ENCODE peak calls at places on chromosomes 4 and X, in six cellular contexts. One of them, this sample, is unnamed.

GRCh38 chr4:124433500-124433899 is 279.0 kb downstream of the ANKRD50 start:
- DNase-seq in neural crest cell: no peak
- DNase-seq in HEK293T: no peak
- DNase-seq in activated effector memory CD4-positive, alpha-beta T cell treated with Interleukin-2 at 50 U/mL for 16 hours: no peak
- DNase-seq in AG08396: no peak
- DNase-seq in fibroblast of mammary gland: peak
- DNase-seq in this sample: no peak

GRCh38 chr4:137967480-137968190 is 274.5 kb downstream of the SLC7A11 start:
- DNase-seq in neural crest cell: no peak
- DNase-seq in HEK293T: no peak
- DNase-seq in activated effector memory CD4-positive, alpha-beta T cell treated with Interleukin-2 at 50 U/mL for 16 hours: no peak
- DNase-seq in AG08396: no peak
- DNase-seq in fibroblast of mammary gland: peak
- DNase-seq in this sample: no peak

GRCh38 chrX:40189018-40189417 is 91.3 kb upstream of the BCOR start:
- DNase-seq in neural crest cell: no peak
- DNase-seq in HEK293T: no peak
- DNase-seq in activated effector memory CD4-positive, alpha-beta T cell treated with Interleukin-2 at 50 U/mL for 16 hours: no peak
- DNase-seq in AG08396: no peak
- DNase-seq in fibroblast of mammary gland: no peak
- DNase-seq in this sample: no peak

GRCh38 chr4:52752921-52753320 is 1.7 kb upstream of the ERVMER34-1 start:
- DNase-seq in neural crest cell: no peak
- DNase-seq in HEK293T: no peak
- DNase-seq in activated effector memory CD4-positive, alpha-beta T cell treated with Interleukin-2 at 50 U/mL for 16 hours: no peak
- DNase-seq in AG08396: peak
- DNase-seq in fibroblast of mammary gland: no peak
- DNase-seq in this sample: no peak

GRCh38 chrX:151402719-151403390 is 5.8 kb downstream of the VMA21 start:
- DNase-seq in neural crest cell: no peak
- DNase-seq in HEK293T: no peak
- DNase-seq in activated effector memory CD4-positive, alpha-beta T cell treated with Interleukin-2 at 50 U/mL for 16 hours: no peak
- DNase-seq in AG08396: no peak
- DNase-seq in fibroblast of mammary gland: no peak
- DNase-seq in this sample: no peak

GRCh38 chr4:4763815-4764202 is 95.7 kb upstream of the MSX1 start:
- DNase-seq in neural crest cell: no peak
- DNase-seq in HEK293T: no peak
- DNase-seq in activated effector memory CD4-positive, alpha-beta T cell treated with Interleukin-2 at 50 U/mL for 16 hours: no peak
- DNase-seq in AG08396: no peak
- DNase-seq in fibroblast of mammary gland: peak
- DNase-seq in this sample: no peak

GRCh38 chr4:3762753-3763511 is 3.3 kb upstream of the ADRA2C start:
- DNase-seq in neural crest cell: no peak
- DNase-seq in HEK293T: no peak
- DNase-seq in activated effector memory CD4-positive, alpha-beta T cell treated with Interleukin-2 at 50 U/mL for 16 hours: no peak
- DNase-seq in AG08396: no peak
- DNase-seq in fibroblast of mammary gland: no peak
- DNase-seq in this sample: no peak

GRCh38 chrX:78725257-78725656 is 22.3 kb upstream of the LPAR4 start:
- DNase-seq in neural crest cell: no peak
- DNase-seq in HEK293T: no peak
- DNase-seq in activated effector memory CD4-positive, alpha-beta T cell treated with Interleukin-2 at 50 U/mL for 16 hours: no peak
- DNase-seq in AG08396: no peak
- DNase-seq in fibroblast of mammary gland: no peak
- DNase-seq in this sample: no peak

GRCh38 chr4:112266823-112267222 is 18.9 kb downstream of the TIFA start:
- DNase-seq in neural crest cell: no peak
- DNase-seq in HEK293T: no peak
- DNase-seq in activated effector memory CD4-positive, alpha-beta T cell treated with Interleukin-2 at 50 U/mL for 16 hours: no peak
- DNase-seq in AG08396: no peak
- DNase-seq in fibroblast of mammary gland: peak
- DNase-seq in this sample: no peak

GRCh38 chr4:23022032-23022431 is 329.3 kb downstream of the GBA3 start:
- DNase-seq in neural crest cell: no peak
- DNase-seq in HEK293T: no peak
- DNase-seq in activated effector memory CD4-positive, alpha-beta T cell treated with Interleukin-2 at 50 U/mL for 16 hours: no peak
- DNase-seq in AG08396: peak
- DNase-seq in fibroblast of mammary gland: peak
- DNase-seq in this sample: no peak

GRCh38 chr4:132328761-132329160 is 820.3 kb upstream of the PCDH10 start:
- DNase-seq in neural crest cell: no peak
- DNase-seq in HEK293T: no peak
- DNase-seq in activated effector memory CD4-positive, alpha-beta T cell treated with Interleukin-2 at 50 U/mL for 16 hours: no peak
- DNase-seq in AG08396: no peak
- DNase-seq in fibroblast of mammary gland: no peak
- DNase-seq in this sample: no peak

GRCh38 chrX:130170752-130171445 is 863 bp upstream of the RAB33A start:
- DNase-seq in neural crest cell: peak
- DNase-seq in HEK293T: no peak
- DNase-seq in activated effector memory CD4-positive, alpha-beta T cell treated with Interleukin-2 at 50 U/mL for 16 hours: peak
- DNase-seq in AG08396: peak
- DNase-seq in fibroblast of mammary gland: no peak
- DNase-seq in this sample: peak

GRCh38 chrX:154373340-154374306 is 811 bp downstream of the FLNA start:
- DNase-seq in neural crest cell: peak
- DNase-seq in HEK293T: peak
- DNase-seq in activated effector memory CD4-positive, alpha-beta T cell treated with Interleukin-2 at 50 U/mL for 16 hours: no peak
- DNase-seq in AG08396: peak
- DNase-seq in fibroblast of mammary gland: peak
- DNase-seq in this sample: peak

GRCh38 chrX:87900320-87900908 is 382.8 kb downstream of the KLHL4 start:
- DNase-seq in neural crest cell: no peak
- DNase-seq in HEK293T: no peak
- DNase-seq in activated effector memory CD4-positive, alpha-beta T cell treated with Interleukin-2 at 50 U/mL for 16 hours: no peak
- DNase-seq in AG08396: no peak
- DNase-seq in fibroblast of mammary gland: no peak
- DNase-seq in this sample: no peak

GRCh38 chr4:951186-951585 is 18.9 kb downstream of the TMEM175 start:
- DNase-seq in neural crest cell: no peak
- DNase-seq in HEK293T: no peak
- DNase-seq in activated effector memory CD4-positive, alpha-beta T cell treated with Interleukin-2 at 50 U/mL for 16 hours: no peak
- DNase-seq in AG08396: no peak
- DNase-seq in fibroblast of mammary gland: no peak
- DNase-seq in this sample: no peak

GRCh38 chr4:126051709-126052424 is 737.1 kb downstream of the FAT4 start:
- DNase-seq in neural crest cell: no peak
- DNase-seq in HEK293T: peak
- DNase-seq in activated effector memory CD4-positive, alpha-beta T cell treated with Interleukin-2 at 50 U/mL for 16 hours: no peak
- DNase-seq in AG08396: peak
- DNase-seq in fibroblast of mammary gland: peak
- DNase-seq in this sample: no peak

GRCh38 chr4:87838207-87838606 is 5.4 kb downstream of the MEPE start:
- DNase-seq in neural crest cell: no peak
- DNase-seq in HEK293T: no peak
- DNase-seq in activated effector memory CD4-positive, alpha-beta T cell treated with Interleukin-2 at 50 U/mL for 16 hours: no peak
- DNase-seq in AG08396: no peak
- DNase-seq in fibroblast of mammary gland: peak
- DNase-seq in this sample: peak

GRCh38 chr4:140807491-140808257 is 51.5 kb upstream of the TBC1D9 start:
- DNase-seq in neural crest cell: no peak
- DNase-seq in HEK293T: no peak
- DNase-seq in activated effector memory CD4-positive, alpha-beta T cell treated with Interleukin-2 at 50 U/mL for 16 hours: no peak
- DNase-seq in AG08396: peak
- DNase-seq in fibroblast of mammary gland: no peak
- DNase-seq in this sample: no peak

GRCh38 chr4:141375855-141376254 is 155.2 kb downstream of the ZNF330 start:
- DNase-seq in neural crest cell: no peak
- DNase-seq in HEK293T: peak
- DNase-seq in activated effector memory CD4-positive, alpha-beta T cell treated with Interleukin-2 at 50 U/mL for 16 hours: no peak
- DNase-seq in AG08396: peak
- DNase-seq in fibroblast of mammary gland: peak
- DNase-seq in this sample: no peak

GRCh38 chrX:80879143-80879542 is 69.5 kb upstream of the BRWD3 start:
- DNase-seq in neural crest cell: no peak
- DNase-seq in HEK293T: no peak
- DNase-seq in activated effector memory CD4-positive, alpha-beta T cell treated with Interleukin-2 at 50 U/mL for 16 hours: no peak
- DNase-seq in AG08396: no peak
- DNase-seq in fibroblast of mammary gland: no peak
- DNase-seq in this sample: no peak

GRCh38 chr4:17544831-17545234 is 29.9 kb downstream of the CLRN2 start:
- DNase-seq in neural crest cell: no peak
- DNase-seq in HEK293T: no peak
- DNase-seq in activated effector memory CD4-positive, alpha-beta T cell treated with Interleukin-2 at 50 U/mL for 16 hours: no peak
- DNase-seq in AG08396: no peak
- DNase-seq in fibroblast of mammary gland: no peak
- DNase-seq in this sample: no peak

GRCh38 chrX:49059209-49060191 is 701 bp downstream of the CCDC120 start:
- DNase-seq in neural crest cell: no peak
- DNase-seq in HEK293T: no peak
- DNase-seq in activated effector memory CD4-positive, alpha-beta T cell treated with Interleukin-2 at 50 U/mL for 16 hours: no peak
- DNase-seq in AG08396: no peak
- DNase-seq in fibroblast of mammary gland: no peak
- DNase-seq in this sample: no peak

GRCh38 chr4:7844247-7844991 is 95.2 kb downstream of the AFAP1 start:
- DNase-seq in neural crest cell: peak
- DNase-seq in HEK293T: peak
- DNase-seq in activated effector memory CD4-positive, alpha-beta T cell treated with Interleukin-2 at 50 U/mL for 16 hours: peak
- DNase-seq in AG08396: peak
- DNase-seq in fibroblast of mammary gland: peak
- DNase-seq in this sample: peak

GRCh38 chrX:65921363-65921762 is 118.5 kb downstream of the VSIG4 start:
- DNase-seq in neural crest cell: no peak
- DNase-seq in HEK293T: no peak
- DNase-seq in activated effector memory CD4-positive, alpha-beta T cell treated with Interleukin-2 at 50 U/mL for 16 hours: no peak
- DNase-seq in AG08396: no peak
- DNase-seq in fibroblast of mammary gland: no peak
- DNase-seq in this sample: no peak

GRCh38 chr4:37584087-37584486 is 102.1 kb downstream of the RELL1 start:
- DNase-seq in neural crest cell: no peak
- DNase-seq in HEK293T: no peak
- DNase-seq in activated effector memory CD4-positive, alpha-beta T cell treated with Interleukin-2 at 50 U/mL for 16 hours: no peak
- DNase-seq in AG08396: no peak
- DNase-seq in fibroblast of mammary gland: no peak
- DNase-seq in this sample: no peak